ENCODE peak calls at places on chromosomes 4 and X, in nine cellular contexts. A is CD8-positive, alpha-beta T cell; E is endothelial cell of umbilical vein; M is suprapubic skin; N is esophagus squamous epithelium; W is prostate gland; Y is body of pancreas; O is ovary; I is right atrium auricular region. L is an unnamed sample. For H3K36me3, the result is how much of the 10 kb centered on the place peaks cover.

GRCh38 chr4:140343303-140343702 is 30.1 kb upstream of the SCOC start:
- DNase-seq in A (no peak), E (peak), M (no peak), N (no peak), W (no peak), Y (peak), O (peak), I (no peak), L (no peak)

GRCh38 chr4:57442834-57443291 is 332.7 kb upstream of the IGFBP7 start:
- DNase-seq in A (no peak), E (peak), M (no peak), N (no peak), W (peak), Y (peak), O (no peak), I (no peak), L (peak)

GRCh38 chr4:183017962-183018361 is 81.1 kb upstream of the WWC2 start:
- DNase-seq in A (no peak), E (no peak), M (no peak), N (no peak), W (no peak), Y (no peak), O (no peak), I (no peak), L (no peak)

GRCh38 chr4:186722856-186723206 is 825 bp downstream of the FAT1 start:
- DNase-seq in A (no peak), E (no peak), M (no peak), N (no peak), W (no peak), Y (no peak), O (no peak), I (no peak), L (no peak)

GRCh38 chr4:70747874-70748273 is 26.1 kb downstream of the RUFY3 start:
- DNase-seq in A (no peak), E (no peak), M (no peak), N (no peak), W (no peak), Y (no peak), O (no peak), I (no peak), L (peak)

GRCh38 chr4:36551697-36552214 is 270.3 kb downstream of the DTHD1 start:
- DNase-seq in A (no peak), E (no peak), M (no peak), N (no peak), W (no peak), Y (no peak), O (no peak), I (no peak), L (no peak)

GRCh38 chrX:19678941-19679340 is 163.6 kb upstream of the MAP3K15 start:
- DNase-seq in A (peak), E (no peak), M (no peak), N (no peak), W (no peak), Y (no peak), O (no peak), I (no peak), L (no peak)

GRCh38 chr4:182042945-182043344 is 200.3 kb upstream of the TENM3 start:
- DNase-seq in A (no peak), E (no peak), M (no peak), N (no peak), W (no peak), Y (no peak), O (no peak), I (no peak), L (no peak)

GRCh38 chr4:170089743-170090666 is at the start of gene AADAT:
- DNase-seq in A (no peak), E (peak), M (peak), N (no peak), W (peak), Y (peak), O (peak), I (peak), L (peak)

GRCh38 chrX:42028113-42028512 is 104.8 kb upstream of the CASK start:
- DNase-seq in A (no peak), E (no peak), M (no peak), N (no peak), W (no peak), Y (peak), O (no peak), I (no peak), L (no peak)

GRCh38 chr4:94895081-94895480 is 137.3 kb downstream of the BMPR1B start:
- DNase-seq in A (no peak), E (no peak), M (no peak), N (no peak), W (no peak), Y (no peak), O (no peak), I (no peak), L (no peak)

GRCh38 chr4:42482516-42483327 is 85.4 kb downstream of the SHISA3 start:
- DNase-seq in A (no peak), E (no peak), M (no peak), N (no peak), W (no peak), Y (no peak), O (no peak), I (no peak), L (no peak)

GRCh38 chr4:42478509-42478908 is 81.2 kb downstream of the SHISA3 start:
- DNase-seq in A (no peak), E (no peak), M (no peak), N (no peak), W (no peak), Y (no peak), O (no peak), I (no peak), L (no peak)

GRCh38 chr4:42478941-42479340 is 81.7 kb downstream of the SHISA3 start:
- DNase-seq in A (no peak), E (no peak), M (no peak), N (no peak), W (no peak), Y (no peak), O (no peak), I (no peak), L (no peak)

GRCh38 chr4:42483426-42484379 is 86.4 kb downstream of the SHISA3 start:
- DNase-seq in A (no peak), E (no peak), M (no peak), N (no peak), W (no peak), Y (no peak), O (no peak), I (no peak), L (no peak)

DNA sequence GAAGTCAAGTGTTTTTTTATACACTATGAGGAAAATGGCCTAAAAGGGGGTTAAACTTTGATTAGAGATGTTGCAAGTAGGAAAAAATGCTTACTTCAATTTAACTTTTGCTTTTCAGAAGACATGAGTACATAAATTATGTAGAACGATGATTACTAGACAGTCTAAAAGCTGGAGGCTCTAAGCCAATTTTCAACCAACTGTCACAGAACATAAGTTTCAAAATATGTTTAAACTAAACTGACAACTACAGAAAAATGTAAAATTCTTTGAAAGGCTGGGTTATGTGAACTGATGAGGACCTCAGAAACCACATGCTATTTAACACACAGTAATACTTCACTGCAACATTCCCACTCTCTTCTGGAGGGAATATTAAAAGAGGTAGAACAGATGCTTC is 83.5 kb downstream of the SHISA3 start:
- DNase-seq in A (no peak), E (no peak), M (no peak), N (no peak), W (no peak), Y (no peak), O (no peak), I (no peak), L (no peak)
- H3K36me3 ChIP-seq in A (under half), E (under half), M (under half), N (under half), W (under half), Y (under half), O (under half), I (under half), L (under half)

GRCh38 chr4:24748758-24749350 is 46.5 kb upstream of the SOD3 start:
- DNase-seq in A (no peak), E (no peak), M (no peak), N (no peak), W (no peak), Y (no peak), O (peak), I (peak), L (no peak)

GRCh38 chr4:24745172-24745895 is 50.0 kb upstream of the SOD3 start:
- DNase-seq in A (no peak), E (no peak), M (no peak), N (no peak), W (no peak), Y (no peak), O (no peak), I (no peak), L (no peak)

GRCh38 chr4:24748023-24748422 is 47.4 kb upstream of the SOD3 start:
- DNase-seq in A (no peak), E (no peak), M (no peak), N (no peak), W (no peak), Y (no peak), O (no peak), I (peak), L (no peak)

GRCh38 chr4:24750106-24750505 is 45.3 kb upstream of the SOD3 start:
- DNase-seq in A (no peak), E (no peak), M (no peak), N (no peak), W (no peak), Y (no peak), O (no peak), I (no peak), L (no peak)

DNA sequence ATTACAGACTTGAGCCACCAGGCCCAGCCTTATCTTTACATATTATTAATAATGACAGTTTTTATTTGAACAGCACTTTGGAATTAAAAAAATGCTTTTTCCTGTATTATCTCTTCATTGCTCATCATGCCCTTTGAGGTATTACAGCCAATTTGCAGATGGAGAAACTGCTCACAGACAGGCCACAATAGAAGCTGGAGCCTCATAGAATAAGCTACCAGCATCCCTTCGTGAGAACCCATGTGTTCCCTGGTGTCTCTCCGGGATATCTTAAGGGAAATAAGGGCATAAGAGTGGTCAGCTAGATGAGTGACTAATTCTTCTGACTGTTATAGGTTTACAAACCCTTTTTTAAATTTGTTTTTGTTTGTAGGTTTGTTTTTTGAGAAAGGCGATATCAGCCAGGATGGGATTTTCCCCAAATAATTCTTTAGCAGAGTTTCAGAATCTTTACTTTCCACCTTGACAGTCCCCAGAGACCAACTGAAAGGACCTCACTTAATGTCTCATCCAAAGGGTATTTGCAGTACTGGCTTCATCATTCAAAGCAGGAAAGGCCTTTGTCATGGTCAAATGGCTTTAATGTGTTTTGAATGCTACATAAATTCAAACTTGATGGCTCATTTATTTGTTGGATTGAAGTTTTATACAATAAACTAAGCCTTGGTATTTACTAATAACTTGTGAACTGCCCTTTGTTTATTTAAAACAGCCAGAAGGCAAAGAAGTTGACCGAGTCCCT is 48.0 kb upstream of the SOD3 start:
- DNase-seq in A (no peak), E (no peak), M (no peak), N (no peak), W (no peak), Y (no peak), O (no peak), I (no peak), L (no peak)
- H3K27ac ChIP-seq in A (no peak), E (no peak), M (no peak), N (no peak), W (no peak), Y (no peak), O (no peak), I (no peak), L (no peak)

DNA sequence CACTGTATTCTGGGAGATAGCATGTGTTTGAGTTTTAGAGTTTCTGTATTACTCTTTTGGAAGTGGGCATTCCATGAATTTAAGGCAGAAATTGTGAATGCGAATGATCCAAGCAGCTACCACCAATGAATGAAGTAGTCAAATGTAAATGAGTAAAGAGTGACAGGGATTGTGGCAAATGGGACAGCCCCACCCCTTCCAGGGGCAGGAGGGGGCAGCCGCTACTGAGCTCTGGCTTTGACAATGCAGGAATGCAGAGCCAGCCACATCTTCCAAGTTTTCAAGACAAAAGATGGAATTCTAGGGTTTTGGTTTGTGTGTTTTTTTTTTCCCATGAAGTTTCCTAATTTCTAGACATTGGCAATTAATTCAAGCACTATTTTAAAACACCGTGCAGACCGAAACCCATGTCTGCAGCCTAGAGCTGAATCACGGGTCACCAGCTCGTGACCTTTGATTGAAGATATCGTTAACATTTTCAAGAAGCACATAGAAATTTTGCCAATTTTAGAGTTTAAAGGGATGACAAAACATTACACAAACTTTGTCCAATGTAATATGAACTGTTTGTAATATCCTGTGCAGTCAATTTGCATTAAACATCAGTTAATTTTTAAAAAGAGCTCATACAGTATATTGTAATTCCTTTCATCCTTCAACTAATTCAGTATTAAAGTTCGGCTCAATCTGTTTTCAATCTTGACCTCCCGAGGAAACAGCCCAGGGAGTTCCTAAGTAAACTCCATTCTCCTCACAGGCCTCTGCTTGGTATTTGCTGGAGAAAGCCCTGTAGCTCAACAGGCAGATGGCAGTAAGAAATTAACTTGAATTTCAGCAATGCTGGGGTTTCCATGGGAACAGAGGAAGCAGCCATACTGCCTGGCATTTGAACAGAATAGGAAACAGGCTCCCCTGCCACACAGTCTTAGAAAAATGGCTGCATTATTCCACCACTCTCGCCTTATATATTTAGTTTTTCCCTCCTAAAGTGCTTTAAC is 83.4 kb downstream of the UCHL1 start:
- DNase-seq in A (no peak), E (peak), M (no peak), N (no peak), W (no peak), Y (peak), O (no peak), I (no peak), L (no peak)
- TF ChIP-seq CTCF in A (no peak), E (no peak), M (no peak), N (no peak), W (no peak), Y (peak), O (peak), I (no peak), L (peak)

DNA sequence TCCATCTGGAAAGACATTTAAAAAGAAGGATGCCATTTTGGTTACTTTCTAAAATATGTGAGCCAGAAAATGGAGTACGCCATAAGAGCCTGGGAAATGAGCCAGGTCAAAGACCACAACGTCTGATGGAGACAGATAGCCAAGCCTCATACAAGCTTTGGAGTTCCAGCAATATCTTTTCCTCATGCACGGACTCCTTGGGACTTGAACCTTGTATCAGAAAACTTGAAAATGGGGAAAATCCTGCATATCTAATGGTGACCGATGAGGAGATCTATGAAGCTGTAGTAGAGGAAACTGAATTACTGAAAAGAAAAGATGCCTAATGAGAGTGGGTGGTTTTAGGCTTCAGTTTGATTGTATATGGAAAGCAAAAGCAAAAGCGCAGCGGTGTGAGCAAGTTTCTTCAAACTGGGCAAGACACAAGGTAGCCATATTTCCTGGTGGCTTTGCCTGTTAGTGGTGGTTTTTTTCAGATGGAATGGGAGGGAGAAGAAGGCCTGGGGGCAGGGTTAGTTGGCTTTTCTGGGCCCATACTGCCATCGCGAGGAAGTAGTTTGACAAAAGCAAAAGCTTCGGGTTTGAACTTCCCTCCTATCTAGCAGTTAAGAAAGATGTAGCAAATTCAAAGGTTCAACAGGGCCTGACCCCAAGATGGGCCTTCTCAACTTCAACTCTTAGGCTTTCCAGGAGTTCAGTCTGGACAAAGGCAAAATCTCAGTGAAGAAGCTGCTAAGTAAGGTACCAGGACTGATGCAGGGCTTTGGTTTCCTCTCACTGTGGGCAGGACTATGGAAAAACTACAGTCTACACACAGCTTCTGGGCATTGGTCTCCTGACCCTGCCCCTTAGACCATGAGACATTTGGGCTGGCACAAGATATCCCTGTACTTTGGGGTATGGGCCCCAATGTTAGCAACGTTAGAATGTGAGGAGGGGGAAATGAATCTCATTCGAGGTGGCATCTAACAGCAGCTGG is 210.0 kb upstream of the STK26 start:
- DNase-seq in A (peak), E (peak), M (peak), N (peak), W (no peak), Y (peak), O (peak), I (peak), L (peak)
- H3K36me3 ChIP-seq in A (under half), E (under half), M (under half), N (under half), W (under half), Y (under half), O (under half), I (under half), L (under half)

DNA sequence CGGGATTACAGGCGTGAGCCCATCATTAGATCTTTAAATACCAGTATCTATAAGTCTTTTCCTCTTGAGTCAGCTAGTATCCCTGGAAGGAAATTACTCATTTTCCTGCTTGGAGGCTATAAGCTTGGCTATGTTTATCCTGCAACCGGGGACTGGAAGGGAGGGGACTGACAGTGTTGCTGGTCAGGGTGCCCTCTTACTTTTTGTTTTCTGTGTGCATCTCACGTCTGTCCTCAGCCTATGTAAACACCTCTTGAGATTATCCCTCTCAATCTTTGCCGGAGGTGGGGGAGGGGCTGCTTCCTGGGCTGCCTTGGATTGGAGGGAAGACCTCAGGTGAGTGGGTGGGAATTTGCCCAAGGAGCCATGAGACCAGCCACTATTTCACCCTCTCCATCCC is 37.0 kb downstream of the HTT start:
- DNase-seq in A (no peak), E (peak), M (peak), N (no peak), W (no peak), Y (no peak), O (no peak), I (no peak), L (peak)
- H3K27ac ChIP-seq in A (no peak), E (peak), M (no peak), N (peak), W (peak), Y (no peak), O (no peak), I (peak), L (peak)

GRCh38 chr4:2241410-2242353 is at the start of the genes HAUS3 and POLN:
- DNase-seq in A (peak), E (peak), M (peak), N (peak), W (peak), Y (peak), O (peak), I (peak), L (peak)
- TF ChIP-seq CTCF in A (no peak), E (no peak), M (no peak), N (peak), W (no peak), Y (no peak), O (no peak), I (no peak), L (no peak)

L was measured in brain microvascular endothelial cell.